ENCODE peak calls at places on chromosomes 11 and 22, in six cellular contexts. One of them, this sample, is unnamed.
A peak's percentile ranks its signal among the peaks of the same experiment; 100 is the strongest.

GRCh38 chr11:28618426-28618825 is 510.2 kb downstream of the METTL15 start:
- DNase-seq in IMR-90: peak; percentile 33
- DNase-seq in left lung: no peak
- DNase-seq in coronary artery: no peak
- DNase-seq in A549: no peak
- DNase-seq in fibroblast of pulmonary artery: peak; percentile 41
- DNase-seq in this sample: no peak

GRCh38 chr11:22432331-22433065 is 94.3 kb downstream of the SLC17A6 start:
- DNase-seq in left lung: peak; percentile 31
- DNase-seq in A549: no peak
- DNase-seq in fibroblast of pulmonary artery: peak; percentile 88
- DNase-seq in coronary artery: no peak
- DNase-seq in IMR-90: peak; percentile 24
- DNase-seq in this sample: no peak

GRCh38 chr11:104442320-104442719 is 278.4 kb upstream of the PDGFD start:
- DNase-seq in coronary artery: no peak
- DNase-seq in fibroblast of pulmonary artery: peak; percentile 72
- DNase-seq in A549: peak; percentile 10
- DNase-seq in left lung: no peak
- DNase-seq in IMR-90: no peak
- DNase-seq in this sample: no peak

GRCh38 chr11:35017528-35018342 is 101.3 kb downstream of the PDHX start:
- DNase-seq in left lung: no peak
- DNase-seq in coronary artery: no peak
- DNase-seq in A549: no peak
- DNase-seq in IMR-90: peak; percentile 34
- DNase-seq in fibroblast of pulmonary artery: no peak
- DNase-seq in this sample: no peak

GRCh38 chr22:49243335-49243734 is 584.3 kb downstream of the BRD1 start:
- DNase-seq in coronary artery: no peak
- DNase-seq in left lung: no peak
- DNase-seq in fibroblast of pulmonary artery: no peak
- DNase-seq in IMR-90: no peak
- DNase-seq in A549: no peak
- DNase-seq in this sample: no peak

GRCh38 chr22:21457023-21457787 is 10.0 kb upstream of the TMEM191C start:
- DNase-seq in fibroblast of pulmonary artery: no peak
- DNase-seq in left lung: no peak
- DNase-seq in A549: peak; percentile 83
- DNase-seq in coronary artery: no peak
- DNase-seq in IMR-90: peak; percentile 71
- DNase-seq in this sample: peak; percentile 70

GRCh38 chr11:111606986-111607385 is 4.7 kb downstream of the SIK2 start:
- DNase-seq in IMR-90: peak; percentile 37
- DNase-seq in left lung: no peak
- DNase-seq in A549: no peak
- DNase-seq in coronary artery: no peak
- DNase-seq in fibroblast of pulmonary artery: peak; percentile 51
- DNase-seq in this sample: no peak

GRCh38 chr11:44761546-44761961 is 34.8 kb downstream of the TSPAN18 start:
- DNase-seq in left lung: no peak
- DNase-seq in A549: no peak
- DNase-seq in IMR-90: no peak
- DNase-seq in coronary artery: peak; percentile 53
- DNase-seq in fibroblast of pulmonary artery: no peak
- DNase-seq in this sample: no peak

GRCh38 chr22:31577711-31578110 is 81.4 kb downstream of the SFI1 start:
- DNase-seq in A549: no peak
- DNase-seq in IMR-90: no peak
- DNase-seq in fibroblast of pulmonary artery: no peak
- DNase-seq in coronary artery: no peak
- DNase-seq in left lung: no peak
- DNase-seq in this sample: no peak

GRCh38 chr11:76162336-76163288 is 43.7 kb downstream of the WNT11 start:
- DNase-seq in A549: no peak
- DNase-seq in IMR-90: no peak
- DNase-seq in left lung: no peak
- DNase-seq in coronary artery: no peak
- DNase-seq in fibroblast of pulmonary artery: no peak
- DNase-seq in this sample: no peak

GRCh38 chr11:8403310-8403709 is 139.6 kb upstream of the LMO1 start:
- DNase-seq in coronary artery: no peak
- DNase-seq in fibroblast of pulmonary artery: peak; percentile 32
- DNase-seq in A549: no peak
- DNase-seq in left lung: no peak
- DNase-seq in IMR-90: peak; percentile 20
- DNase-seq in this sample: no peak

GRCh38 chr11:396511-396947 is 2.5 kb downstream of the PKP3 start:
- DNase-seq in left lung: no peak
- DNase-seq in IMR-90: no peak
- DNase-seq in A549: peak; percentile 78
- DNase-seq in coronary artery: no peak
- DNase-seq in fibroblast of pulmonary artery: peak; percentile 36
- DNase-seq in this sample: no peak

GRCh38 chr11:111303476-111303875 is 5.1 kb downstream of the POU2AF3 start:
- DNase-seq in coronary artery: no peak
- DNase-seq in IMR-90: no peak
- DNase-seq in fibroblast of pulmonary artery: no peak
- DNase-seq in A549: peak; percentile 62
- DNase-seq in left lung: peak; percentile 53
- DNase-seq in this sample: no peak

GRCh38 chr11:105740164-105740903 is 130.5 kb downstream of the GRIA4 start:
- DNase-seq in A549: no peak
- DNase-seq in IMR-90: no peak
- DNase-seq in left lung: no peak
- DNase-seq in fibroblast of pulmonary artery: no peak
- DNase-seq in coronary artery: no peak
- DNase-seq in this sample: no peak

GRCh38 chr22:48494968-48495750 is 1332.5 kb downstream of the BRD1 start:
- DNase-seq in coronary artery: no peak
- DNase-seq in IMR-90: no peak
- DNase-seq in fibroblast of pulmonary artery: no peak
- DNase-seq in A549: no peak
- DNase-seq in left lung: peak; percentile 22
- DNase-seq in this sample: no peak

GRCh38 chr11:17598700-17599459 is 51.8 kb downstream of the OTOG start:
- DNase-seq in A549: peak; percentile 59
- DNase-seq in left lung: peak; percentile 59
- DNase-seq in fibroblast of pulmonary artery: peak; percentile 66
- DNase-seq in coronary artery: peak; percentile 74
- DNase-seq in IMR-90: peak; percentile 55
- DNase-seq in this sample: peak; percentile 91

GRCh38 chr22:25362215-25362882 is 142.9 kb downstream of the CRYBB2 start:
- DNase-seq in coronary artery: no peak
- DNase-seq in left lung: peak; percentile 59
- DNase-seq in IMR-90: peak; percentile 38
- DNase-seq in A549: peak; percentile 21
- DNase-seq in fibroblast of pulmonary artery: peak; percentile 46
- DNase-seq in this sample: no peak

GRCh38 chr11:65425971-65426838 is 3.6 kb downstream of the NEAT1 start:
- DNase-seq in fibroblast of pulmonary artery: peak; percentile 85
- DNase-seq in A549: peak; percentile 78
- DNase-seq in IMR-90: peak; percentile 89
- DNase-seq in coronary artery: peak; percentile 29
- DNase-seq in left lung: peak; percentile 29
- DNase-seq in this sample: no peak

GRCh38 chr22:24326266-24326665 is 55.6 kb downstream of the SPECC1L start:
- DNase-seq in A549: no peak
- DNase-seq in coronary artery: no peak
- DNase-seq in left lung: no peak
- DNase-seq in IMR-90: no peak
- DNase-seq in fibroblast of pulmonary artery: no peak
- DNase-seq in this sample: no peak

GRCh38 chr22:49649166-49649565 is 178.5 kb downstream of the BRD1 start:
- DNase-seq in coronary artery: no peak
- DNase-seq in A549: no peak
- DNase-seq in IMR-90: no peak
- DNase-seq in fibroblast of pulmonary artery: no peak
- DNase-seq in left lung: no peak
- DNase-seq in this sample: no peak

GRCh38 chr11:117720061-117720511 is 76.9 kb downstream of the DSCAML1 start:
- DNase-seq in IMR-90: no peak
- DNase-seq in coronary artery: no peak
- DNase-seq in A549: no peak
- DNase-seq in left lung: no peak
- DNase-seq in fibroblast of pulmonary artery: no peak
- DNase-seq in this sample: no peak

GRCh38 chr22:29190051-29190450 is 15.6 kb upstream of the EMID1 start:
- DNase-seq in A549: no peak
- DNase-seq in left lung: peak; percentile 6
- DNase-seq in IMR-90: no peak
- DNase-seq in fibroblast of pulmonary artery: no peak
- DNase-seq in coronary artery: no peak
- DNase-seq in this sample: no peak

GRCh38 chr11:73143126-73143838 is 1.2 kb upstream of the FCHSD2 start:
- DNase-seq in A549: no peak
- DNase-seq in fibroblast of pulmonary artery: peak; percentile 56
- DNase-seq in coronary artery: no peak
- DNase-seq in IMR-90: peak; percentile 58
- DNase-seq in left lung: no peak
- DNase-seq in this sample: no peak

GRCh38 chr22:30754971-30755759 is 60.5 kb downstream of the OSBP2 start:
- DNase-seq in fibroblast of pulmonary artery: peak; percentile 91
- DNase-seq in coronary artery: no peak
- DNase-seq in left lung: peak; percentile 44
- DNase-seq in IMR-90: peak; percentile 84
- DNase-seq in A549: peak; percentile 73
- DNase-seq in this sample: no peak

DNA sequence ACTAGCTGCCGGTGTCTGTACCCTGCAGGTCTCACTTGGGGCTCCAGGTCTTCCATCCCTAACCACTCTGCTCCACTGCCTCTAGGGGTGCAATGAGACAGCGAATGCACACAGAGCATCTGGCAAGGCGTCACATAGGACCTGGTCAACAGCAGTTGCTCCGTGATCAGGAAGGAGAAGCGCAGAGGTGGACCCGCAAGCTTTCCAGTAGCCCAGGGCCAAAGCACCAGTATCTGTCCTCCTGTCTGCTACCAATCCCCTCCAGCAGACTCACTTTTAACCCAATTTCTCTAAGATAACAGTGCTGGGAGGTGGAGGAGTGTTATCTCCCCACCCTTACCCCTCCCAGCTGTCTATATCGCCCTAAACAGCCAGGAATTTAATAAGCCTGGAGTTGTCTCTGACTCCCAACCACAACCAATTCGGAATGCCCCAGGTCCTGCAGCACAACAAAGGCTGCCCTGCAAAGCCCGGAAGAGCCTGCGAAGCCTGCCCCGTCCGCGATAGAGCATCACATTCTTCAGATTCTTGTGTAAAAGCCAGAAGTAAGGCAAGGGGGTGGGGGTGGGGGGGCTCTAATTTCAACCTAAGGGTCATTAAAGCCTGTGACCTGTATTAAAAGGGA is 19.3 kb downstream of the MYH9 start:
- DNase-seq in coronary artery: no peak
- DNase-seq in fibroblast of pulmonary artery: peak; percentile 87
- DNase-seq in A549: peak; percentile 57
- DNase-seq in left lung: no peak
- DNase-seq in IMR-90: peak; percentile 78
- DNase-seq in this sample: no peak
- TF ChIP-seq CTCF in coronary artery: no peak
- TF ChIP-seq CTCF in fibroblast of pulmonary artery: peak; percentile 27
- TF ChIP-seq CTCF in A549: no peak
- TF ChIP-seq CTCF in left lung: no peak
- TF ChIP-seq CTCF in IMR-90: peak; percentile 23
- TF ChIP-seq CTCF in this sample: peak; percentile 33

DNA sequence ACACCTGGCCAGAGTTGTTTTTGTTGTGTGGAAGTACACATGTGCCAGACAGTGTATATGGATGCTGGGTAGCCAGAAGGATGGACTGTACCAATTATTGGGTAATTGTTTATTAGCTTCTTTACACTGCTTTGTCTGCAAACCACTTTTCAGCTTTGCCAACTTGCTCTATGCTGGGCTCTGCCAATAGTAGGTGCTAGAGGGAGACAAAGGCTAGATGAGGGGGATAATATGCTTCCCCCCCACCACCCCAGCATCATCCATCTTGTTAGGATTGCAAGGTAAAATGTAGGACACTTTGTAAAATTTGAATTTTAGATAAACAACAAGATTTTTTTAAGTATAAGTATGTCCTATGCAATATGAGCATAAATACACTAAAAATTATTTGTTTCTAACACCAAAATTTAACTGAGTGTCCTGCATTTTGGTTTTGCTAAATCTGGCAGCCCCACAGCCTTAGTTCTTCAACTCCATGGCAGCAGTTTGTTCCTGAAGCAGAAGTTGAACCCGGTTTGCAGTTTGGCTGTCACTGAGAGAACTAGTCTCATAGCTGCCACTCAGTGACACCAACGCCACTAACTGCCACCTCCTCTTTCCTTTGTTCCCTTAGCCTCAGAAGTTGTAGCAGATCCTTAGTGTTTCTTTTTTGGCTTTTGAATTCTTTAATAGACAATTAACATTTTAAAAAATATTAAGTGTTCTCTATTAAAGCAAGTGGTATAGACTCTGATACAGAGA is 78.8 kb downstream of the CCDC81 start:
- DNase-seq in IMR-90: no peak
- DNase-seq in A549: no peak
- DNase-seq in fibroblast of pulmonary artery: no peak
- DNase-seq in left lung: no peak
- DNase-seq in coronary artery: no peak
- DNase-seq in this sample: no peak
- TF ChIP-seq CTCF in IMR-90: no peak
- TF ChIP-seq CTCF in A549: no peak
- TF ChIP-seq CTCF in fibroblast of pulmonary artery: peak; percentile 6
- TF ChIP-seq CTCF in left lung: no peak
- TF ChIP-seq CTCF in coronary artery: no peak
- TF ChIP-seq CTCF in this sample: no peak

DNA sequence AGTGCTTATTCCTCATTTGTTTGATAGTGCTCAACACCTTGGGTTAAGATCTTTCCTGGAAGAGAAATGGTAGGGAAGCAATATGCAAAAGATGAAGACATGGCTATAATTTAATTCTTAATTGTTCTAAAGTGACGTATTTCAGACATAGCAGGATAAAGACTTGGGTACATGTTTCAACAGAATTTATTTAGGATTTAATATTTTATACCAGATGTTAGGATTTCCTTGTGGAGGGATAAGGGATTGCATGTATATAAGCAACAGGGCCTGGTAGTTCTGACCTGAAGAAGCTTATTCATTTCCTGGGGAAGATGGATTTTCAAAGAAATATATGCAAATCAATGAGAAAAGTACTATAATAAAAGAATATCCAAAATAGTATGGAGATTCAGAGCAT is 163.8 kb downstream of the FAT3 start:
- DNase-seq in IMR-90: no peak
- DNase-seq in coronary artery: no peak
- DNase-seq in left lung: no peak
- DNase-seq in A549: no peak
- DNase-seq in fibroblast of pulmonary artery: no peak
- DNase-seq in this sample: no peak
- TF ChIP-seq CTCF in IMR-90: no peak
- TF ChIP-seq CTCF in coronary artery: no peak
- TF ChIP-seq CTCF in left lung: no peak
- TF ChIP-seq CTCF in A549: no peak
- TF ChIP-seq CTCF in fibroblast of pulmonary artery: no peak
- TF ChIP-seq CTCF in this sample: peak; percentile 38

DNA sequence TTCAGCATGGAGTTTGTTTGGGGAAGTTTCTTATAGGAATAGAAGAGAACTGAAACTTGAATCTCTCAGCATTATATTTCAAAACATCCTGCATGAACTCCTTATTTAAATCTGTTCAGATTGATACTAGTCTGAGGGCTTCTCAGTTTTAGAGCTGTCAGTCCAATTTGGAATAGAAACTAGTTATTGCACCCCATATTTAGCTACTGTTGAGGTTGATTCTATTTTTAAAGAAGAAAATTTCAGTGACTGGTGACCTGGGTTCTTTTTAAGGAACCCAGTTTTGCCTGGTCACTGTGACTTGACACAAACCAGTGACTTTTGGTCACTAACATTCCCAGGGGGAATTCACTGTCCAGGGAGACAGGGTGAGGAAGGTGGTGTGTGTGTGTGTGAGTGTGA is 125.9 kb upstream of the TTC12 start:
- DNase-seq in A549: peak; percentile 25
- DNase-seq in fibroblast of pulmonary artery: no peak
- DNase-seq in coronary artery: no peak
- DNase-seq in IMR-90: no peak
- DNase-seq in left lung: no peak
- DNase-seq in this sample: no peak
- TF ChIP-seq CTCF in A549: no peak
- TF ChIP-seq CTCF in fibroblast of pulmonary artery: no peak
- TF ChIP-seq CTCF in coronary artery: no peak
- TF ChIP-seq CTCF in IMR-90: no peak
- TF ChIP-seq CTCF in left lung: no peak
- TF ChIP-seq CTCF in this sample: no peak

This sample was measured in osteocyte.